ENCODE peak calls at places on chromosome 11, in six cellular contexts. T, V, E, M, I and W are unnamed samples.

GRCh38 chr11:77069336-77069968 is 2.7 kb downstream of the CAPN5 start:
- DNase-seq in I (no peak), M (no peak), E (no peak), V (no peak), T (no peak), W (no peak)

GRCh38 chr11:65864758-65865471 is 4.7 kb downstream of the MUS81 start:
- DNase-seq in M (no peak), V (no peak), T (no peak), E (no peak), I (no peak), W (no peak)

GRCh38 chr11:72243567-72244316 is at the start of gene PHOX2A:
- DNase-seq in I (no peak), V (no peak), M (no peak), T (no peak), E (no peak), W (peak)

GRCh38 chr11:127275771-127276170 is 275.2 kb upstream of the KIRREL3 start:
- DNase-seq in E (no peak), M (no peak), T (no peak), I (no peak), V (no peak), W (no peak)

GRCh38 chr11:27720277-27720830 is 20.1 kb upstream of the BDNF start:
- DNase-seq in T (peak), V (peak), E (peak), I (no peak), M (peak), W (peak)

GRCh38 chr11:45507916-45508315 is 157.5 kb downstream of the CHST1 start:
- DNase-seq in V (no peak), E (no peak), T (no peak), M (no peak), I (no peak), W (no peak)

GRCh38 chr11:38345286-38345685 is 1747.2 kb upstream of the RAG2 start:
- DNase-seq in V (no peak), M (no peak), E (no peak), T (no peak), I (peak), W (no peak)

GRCh38 chr11:102166175-102166574 is 55.9 kb downstream of the YAP1 start:
- DNase-seq in E (no peak), V (no peak), I (no peak), T (no peak), M (no peak), W (no peak)

GRCh38 chr11:27933992-27934829 is 173.7 kb downstream of the KIF18A start:
- DNase-seq in T (peak), I (no peak), M (peak), V (no peak), E (no peak), W (peak)

GRCh38 chr11:2466869-2467694 is 22.3 kb downstream of the KCNQ1 start:
- DNase-seq in I (no peak), V (peak), M (no peak), E (no peak), T (no peak), W (no peak)

GRCh38 chr11:46886211-46886610 is 32.1 kb downstream of the LRP4 start:
- DNase-seq in M (no peak), I (no peak), E (no peak), V (peak), T (no peak), W (no peak)

GRCh38 chr11:10181811-10182210 is 112.2 kb downstream of the SBF2 start:
- DNase-seq in V (no peak), I (peak), E (no peak), T (peak), M (peak), W (no peak)

GRCh38 chr11:130609121-130610035 is 160.9 kb downstream of the ADAMTS15 start:
- DNase-seq in M (no peak), I (no peak), E (no peak), V (peak), T (no peak), W (peak)

GRCh38 chr11:81869337-81870065 is 864.2 kb downstream of the FAM181B start:
- DNase-seq in M (no peak), I (no peak), V (no peak), E (no peak), T (no peak), W (no peak)

GRCh38 chr11:97567801-97568200 is 1178.0 kb downstream of the JRKL start:
- DNase-seq in I (no peak), T (no peak), V (no peak), E (no peak), M (no peak), W (no peak)

GRCh38 chr11:4095509-4096230 is 1.1 kb downstream of the RRM1 start:
- DNase-seq in T (peak), E (no peak), I (peak), M (peak), V (peak), W (no peak)

GRCh38 chr11:128695539-128696221 is 1.8 kb downstream of the FLI1 start:
- DNase-seq in E (no peak), M (no peak), V (no peak), T (no peak), I (no peak), W (no peak)

GRCh38 chr11:68999093-68999747 is 13.8 kb downstream of the MRGPRF start:
- DNase-seq in M (no peak), T (no peak), E (no peak), V (no peak), I (no peak), W (no peak)

GRCh38 chr11:134736251-134737072 is 324.4 kb upstream of the B3GAT1 start:
- DNase-seq in T (no peak), E (no peak), I (no peak), M (no peak), V (no peak), W (no peak)

GRCh38 chr11:62388999-62389398 is 29.8 kb upstream of the SCGB1A1 start:
- DNase-seq in M (no peak), I (no peak), E (no peak), V (no peak), T (no peak), W (no peak)

GRCh38 chr11:62390727-62391126 is 28.1 kb upstream of the SCGB1A1 start:
- DNase-seq in M (no peak), E (no peak), V (no peak), I (no peak), T (no peak), W (no peak)

GRCh38 chr11:62390237-62390636 is 28.6 kb upstream of the SCGB1A1 start:
- DNase-seq in V (no peak), T (no peak), E (no peak), M (no peak), I (no peak), W (no peak)

GRCh38 chr11:62383822-62384221 is 35.0 kb upstream of the SCGB1A1 start:
- DNase-seq in V (no peak), E (no peak), M (no peak), I (no peak), T (no peak), W (no peak)

DNA sequence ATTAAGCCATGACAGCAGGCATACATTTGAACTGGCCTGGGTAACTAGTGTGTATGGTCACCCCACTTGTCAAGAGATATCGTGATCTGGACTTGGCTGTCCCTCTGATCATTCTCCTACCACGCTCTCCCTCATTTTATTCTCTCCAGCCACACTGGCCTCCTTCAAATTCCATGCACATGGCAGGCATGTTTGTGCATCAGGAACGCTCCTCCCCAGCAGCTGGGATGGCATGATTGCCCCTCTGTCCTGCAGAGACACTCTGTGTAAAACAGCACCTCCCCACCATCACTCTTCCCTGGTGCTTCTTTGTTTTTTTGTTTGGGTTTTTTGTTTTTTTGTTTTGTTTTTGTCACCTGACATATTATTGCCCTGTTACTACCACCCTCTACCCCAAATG is 31.5 kb upstream of the SCGB1A1 start:
- DNase-seq in T (no peak), E (no peak), I (no peak), V (no peak), M (no peak), W (peak)
- TF ChIP-seq JUN in T (no peak), E (no peak), I (no peak), V (no peak), M (no peak), W (no peak)

DNA sequence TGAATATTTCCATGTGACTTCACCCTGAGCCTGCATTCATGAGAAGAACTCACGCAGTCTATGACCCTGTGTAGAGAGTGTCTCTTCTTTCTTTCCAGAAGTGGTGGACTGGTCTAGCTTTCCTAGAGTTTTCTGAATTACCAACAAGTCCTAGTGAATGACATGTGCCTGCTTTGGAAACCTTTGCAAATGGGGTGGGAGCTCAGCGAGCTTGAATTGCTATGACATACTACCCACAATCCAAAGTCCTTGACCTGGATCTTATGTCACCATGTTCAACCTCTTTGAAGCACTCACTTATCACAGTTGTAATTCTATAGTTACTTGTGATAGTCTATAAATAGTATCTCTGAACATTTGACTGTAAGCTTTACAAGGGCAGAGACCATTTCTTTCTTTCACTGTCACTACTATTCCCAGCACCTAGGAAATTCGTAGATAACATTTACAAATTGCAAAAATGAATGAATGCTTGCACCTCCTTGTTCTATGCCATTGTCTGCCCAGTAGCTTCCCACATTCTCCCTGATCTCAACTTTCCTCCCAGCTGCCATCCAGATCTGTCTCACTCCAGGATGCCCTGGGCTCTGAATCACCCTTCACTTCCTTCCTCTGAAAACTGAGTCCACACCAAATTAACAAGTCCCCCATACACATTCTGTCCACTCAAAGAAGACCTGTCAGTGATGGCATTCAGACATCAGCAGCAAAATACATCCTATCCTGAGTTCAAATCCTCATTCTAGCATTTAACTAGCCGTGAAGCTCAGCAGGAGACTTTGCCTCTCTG is 201.9 kb upstream of the SESN3 start:
- DNase-seq in E (no peak), T (peak), V (no peak), I (no peak), M (no peak), W (no peak)
- TF ChIP-seq JUN in E (no peak), T (no peak), V (no peak), I (no peak), M (no peak), W (no peak)

GRCh38 chr11:118622376-118623290 is 15.2 kb downstream of the PHLDB1 start:
- DNase-seq in M (peak), T (peak), I (no peak), E (no peak), V (no peak), W (no peak)
- TF ChIP-seq JUN in M (no peak), T (no peak), I (no peak), E (no peak), V (no peak), W (no peak)

GRCh38 chr11:116636341-116636968 is 136.3 kb downstream of the BUD13 start:
- DNase-seq in T (no peak), V (no peak), M (no peak), E (peak), I (no peak), W (no peak)
- TF ChIP-seq JUN in T (no peak), V (no peak), M (no peak), E (no peak), I (no peak), W (no peak)

GRCh38 chr11:125679397-125679796 is 1.2 kb downstream of the ACRV1 start:
- DNase-seq in T (peak), I (no peak), V (peak), E (no peak), M (no peak), W (no peak)

GRCh38 chr11:125680747-125681146 is at the start of gene ACRV1:
- DNase-seq in V (no peak), M (no peak), I (no peak), E (no peak), T (no peak), W (no peak)

GRCh38 chr11:125675196-125675595 is 5.5 kb downstream of the ACRV1 start:
- DNase-seq in T (peak), E (no peak), V (no peak), I (no peak), M (no peak), W (no peak)

GRCh38 chr11:125685228-125685627 is 4.6 kb upstream of the ACRV1 start:
- DNase-seq in V (no peak), T (no peak), M (no peak), I (no peak), E (no peak), W (no peak)

DNA sequence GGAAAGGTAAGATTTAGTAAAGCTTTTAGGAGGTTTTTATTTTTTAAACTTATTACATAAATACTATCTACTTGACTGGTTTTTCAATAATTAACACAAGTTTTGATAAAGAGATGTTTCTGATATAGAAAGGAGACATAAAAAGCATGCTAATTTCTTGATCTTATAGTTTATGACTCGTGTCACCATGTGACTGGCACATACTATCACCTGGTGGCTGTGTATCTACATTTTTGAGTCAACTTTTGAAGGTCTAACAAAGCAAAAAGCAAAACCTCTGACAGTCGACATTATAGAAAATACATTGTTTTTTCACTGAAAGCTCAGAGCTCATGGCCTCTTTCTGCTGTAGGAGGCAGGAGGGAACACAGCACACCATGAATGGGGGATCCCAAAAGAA is 810 bp downstream of the ACRV1 start:
- DNase-seq in V (no peak), E (no peak), I (no peak), T (no peak), M (no peak), W (no peak)
- TF ChIP-seq JUN in V (no peak), E (no peak), I (no peak), T (no peak), M (no peak), W (no peak)

GRCh38 chr11:95791385-95792033 is 1.2 kb downstream of the CEP57 start:
- DNase-seq in T (no peak), V (no peak), E (no peak), M (no peak), I (no peak), W (no peak)

GRCh38 chr11:95789506-95790122 is at the start of gene FAM76B:
- DNase-seq in E (peak), V (peak), M (peak), I (peak), T (peak), W (peak)

GRCh38 chr11:95790123-95790932 is at the start of gene CEP57:
- DNase-seq in T (peak), I (peak), M (peak), E (peak), V (peak), W (peak)

GRCh38 chr11:95790933-95791247 is 592 bp downstream of the CEP57 start:
- DNase-seq in E (no peak), V (peak), M (peak), I (peak), T (peak), W (peak)

GRCh38 chr11:95788921-95789505 is 569 bp downstream of the FAM76B start:
- DNase-seq in I (peak), V (peak), T (peak), M (peak), E (no peak), W (peak)
- TF ChIP-seq JUN in I (no peak), V (peak), T (no peak), M (no peak), E (no peak), W (no peak)

GRCh38 chr11:119356349-119357031 is 10.0 kb upstream of the MFRP start:
- DNase-seq in V (peak), T (peak), E (peak), M (peak), I (no peak), W (peak)
- TF ChIP-seq JUN in V (no peak), T (no peak), E (no peak), M (no peak), I (no peak), W (no peak)

GRCh38 chr11:67609316-67609715 is 2.6 kb downstream of the NDUFV1 start:
- DNase-seq in T (no peak), V (no peak), E (no peak), I (no peak), M (no peak), W (no peak)

GRCh38 chr11:67610302-67610868 is 3.6 kb downstream of the NDUFV1 start:
- DNase-seq in I (no peak), E (peak), T (no peak), V (no peak), M (no peak), W (no peak)

GRCh38 chr11:67607507-67607906 is 771 bp downstream of the NDUFV1 start:
- DNase-seq in I (no peak), M (no peak), E (no peak), T (no peak), V (no peak), W (no peak)

GRCh38 chr11:67606477-67607295 is at the start of gene NDUFV1:
- DNase-seq in I (peak), E (peak), M (peak), V (peak), T (peak), W (peak)

DNA sequence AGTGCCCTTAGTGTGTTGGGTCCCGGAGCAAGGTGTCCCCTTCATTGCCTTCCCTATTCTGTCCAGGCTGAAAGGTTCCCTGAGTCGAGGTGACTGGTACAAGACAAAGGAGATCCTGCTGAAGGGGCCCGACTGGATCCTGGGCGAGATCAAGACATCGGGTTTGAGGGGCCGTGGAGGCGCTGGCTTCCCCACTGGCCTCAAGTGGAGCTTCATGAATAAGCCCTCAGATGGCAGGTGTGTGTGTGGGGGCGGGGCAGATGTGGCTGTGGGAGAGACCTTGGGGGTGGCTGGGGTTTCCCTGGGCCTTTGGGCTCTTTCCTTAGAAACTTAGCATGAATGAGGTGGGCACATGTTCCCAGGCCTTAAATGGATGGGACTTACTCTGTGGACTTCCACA is 1.8 kb downstream of the NDUFV1 start:
- DNase-seq in E (no peak), I (no peak), V (no peak), M (no peak), T (no peak), W (no peak)
- TF ChIP-seq JUN in E (no peak), I (no peak), V (no peak), M (no peak), T (no peak), W (no peak)

GRCh38 chr11:44097821-44098220 is 2.3 kb downstream of the EXT2 start:
- DNase-seq in E (no peak), I (no peak), M (no peak), T (no peak), V (no peak), W (no peak)
- TF ChIP-seq JUN in E (no peak), I (no peak), M (no peak), T (no peak), V (no peak), W (no peak)

GRCh38 chr11:11253487-11253886 is 99.6 kb downstream of the CSNK2A3 start:
- DNase-seq in V (no peak), E (no peak), T (no peak), I (no peak), M (no peak), W (no peak)

GRCh38 chr11:11253995-11254394 is 99.1 kb downstream of the CSNK2A3 start:
- DNase-seq in E (no peak), M (no peak), T (no peak), V (no peak), I (no peak), W (no peak)

GRCh38 chr11:11251394-11251970 is 101.6 kb downstream of the CSNK2A3 start:
- DNase-seq in M (no peak), E (no peak), V (no peak), I (no peak), T (no peak), W (no peak)

GRCh38 chr11:11250470-11250869 is 102.6 kb downstream of the CSNK2A3 start:
- DNase-seq in M (no peak), T (no peak), E (no peak), I (no peak), V (no peak), W (no peak)

DNA sequence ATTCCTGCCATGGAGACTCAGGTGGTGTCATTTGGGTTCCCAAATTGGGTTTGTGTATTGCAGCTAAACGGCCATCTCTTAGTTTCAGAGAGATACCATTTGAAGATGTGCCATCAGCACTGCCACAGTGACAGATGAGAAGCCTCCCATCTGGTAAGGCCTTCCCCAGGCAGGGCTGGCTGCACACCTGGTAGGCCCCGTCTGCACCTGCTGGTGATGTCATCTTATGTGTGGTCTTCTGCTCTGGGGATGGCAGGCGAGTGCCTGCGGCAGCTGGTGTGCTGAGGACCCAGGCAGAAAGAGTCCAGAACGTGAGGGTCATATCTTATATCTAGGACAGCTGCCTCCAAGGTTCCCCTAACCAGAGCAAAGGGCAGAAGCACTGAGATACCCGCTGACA is 100.6 kb downstream of the CSNK2A3 start:
- DNase-seq in M (no peak), V (no peak), T (no peak), I (no peak), E (no peak), W (no peak)
- TF ChIP-seq JUN in M (no peak), V (no peak), T (no peak), I (no peak), E (no peak), W (no peak)